ENCODE peak calls at places on chromosome 22, in nine cellular contexts. A, B, U, W, L, Z, F, Q and T are unnamed samples.

GRCh38 chr22:46511391-46512370 is 25.7 kb downstream of the CELSR1 start:
- DNase-seq in F (no peak), L (no peak), Q (no peak), Z (peak), B (no peak), A (no peak), W (no peak), U (no peak), T (no peak)

GRCh38 chr22:40178417-40179409 is 988 bp downstream of the TNRC6B start:
- DNase-seq in Z (peak), B (no peak), L (peak), A (peak), U (peak), F (peak), W (no peak), Q (peak), T (peak)

GRCh38 chr22:43894122-43894521 is 2.3 kb upstream of the PNPLA5 start:
- DNase-seq in F (no peak), Q (no peak), A (no peak), B (no peak), L (no peak), U (no peak), Z (no peak), W (no peak), T (no peak)

GRCh38 chr22:28989035-28989464 is 72.6 kb downstream of the C22orf31 start:
- DNase-seq in U (no peak), A (no peak), Q (no peak), B (no peak), W (no peak), L (no peak), F (no peak), Z (peak), T (no peak)

GRCh38 chr22:19981961-19982920 is 34.4 kb downstream of the ARVCF start:
- DNase-seq in U (no peak), A (no peak), Q (no peak), L (no peak), F (no peak), W (no peak), Z (no peak), B (no peak), T (no peak)

GRCh38 chr22:23696326-23696851 is 5.6 kb downstream of the RGL4 start:
- DNase-seq in Q (peak), F (peak), B (peak), L (peak), A (peak), W (no peak), Z (peak), U (no peak), T (no peak)

GRCh38 chr22:17272511-17272991 is 53.3 kb upstream of the ADA2 start:
- DNase-seq in A (no peak), B (no peak), Z (no peak), L (no peak), U (no peak), W (no peak), Q (no peak), F (no peak), T (no peak)

GRCh38 chr22:25334091-25334490 is 114.7 kb downstream of the CRYBB2 start:
- DNase-seq in Z (peak), L (peak), Q (peak), W (no peak), F (no peak), A (peak), U (peak), B (peak), T (no peak)

GRCh38 chr22:41524809-41525449 is 19.3 kb downstream of the POLR3H start:
- DNase-seq in Q (peak), Z (no peak), U (no peak), F (peak), W (no peak), L (peak), A (peak), B (peak), T (no peak)

GRCh38 chr22:39727541-39727940 is 157.0 kb downstream of the CACNA1I start:
- DNase-seq in A (no peak), U (no peak), Q (no peak), L (peak), B (no peak), Z (no peak), W (no peak), F (no peak), T (no peak)

GRCh38 chr22:36364255-36365019 is 23.3 kb downstream of the MYH9 start:
- DNase-seq in W (no peak), B (no peak), F (no peak), Q (no peak), A (no peak), Z (no peak), U (no peak), L (no peak), T (no peak)

GRCh38 chr22:36411589-36412258 is 24.0 kb upstream of the MYH9 start:
- DNase-seq in B (peak), A (no peak), Q (peak), U (no peak), F (peak), L (no peak), W (no peak), Z (no peak), T (no peak)